ENCODE peak calls at places on chromosomes 5 and 9, in eight cellular contexts. O, A, B, M, Q, X, W and S are unnamed samples.

GRCh38 chr5:54643679-54644078 is 126.1 kb downstream of the SNX18 start:
- DNase-seq in O (no peak), A (no peak), B (no peak), M (no peak), Q (peak; percentile 64), X (no peak), W (no peak), S (no peak)

GRCh38 chr9:108057421-108058136 is 568.0 kb upstream of the KLF4 start:
- DNase-seq in O (no peak), A (no peak), B (peak; percentile 62), M (no peak), Q (peak; percentile 25), X (no peak), W (peak; percentile 92), S (peak; percentile 32)

GRCh38 chr9:130128251-130128650 is 44.0 kb upstream of the NCS1 start:
- DNase-seq in O (no peak), A (peak; percentile 47), B (no peak), M (no peak), Q (no peak), X (no peak), W (no peak), S (peak; percentile 45)

GRCh38 chr9:25681270-25681669 is 3.0 kb upstream of the TUSC1 start:
- DNase-seq in O (no peak), A (no peak), B (no peak), M (no peak), Q (no peak), X (no peak), W (no peak), S (no peak)

GRCh38 chr9:137657606-137658005 is 38.8 kb downstream of the EHMT1 start:
- DNase-seq in O (no peak), A (no peak), B (no peak), M (no peak), Q (no peak), X (no peak), W (no peak), S (no peak)

GRCh38 chr9:35027871-35028270 is 38.3 kb downstream of the DNAJB5 start:
- DNase-seq in O (no peak), A (no peak), B (no peak), M (no peak), Q (no peak), X (no peak), W (no peak), S (no peak)

GRCh38 chr5:36724429-36725332 is 118.3 kb downstream of the SLC1A3 start:
- DNase-seq in O (peak; percentile 16), A (no peak), B (no peak), M (peak; percentile 39), Q (no peak), X (no peak), W (no peak), S (no peak)

GRCh38 chr9:77909306-77909705 is 122.3 kb downstream of the GNAQ start:
- DNase-seq in O (no peak), A (no peak), B (no peak), M (no peak), Q (no peak), X (no peak), W (no peak), S (no peak)

GRCh38 chr9:69933445-69933844 is 110.2 kb upstream of the MAMDC2 start:
- DNase-seq in O (no peak), A (no peak), B (no peak), M (no peak), Q (no peak), X (no peak), W (no peak), S (no peak)

GRCh38 chr9:111622626-111623025 is 8.5 kb upstream of the DNAJC25 start:
- DNase-seq in O (no peak), A (no peak), B (no peak), M (peak; percentile 56), Q (no peak), X (no peak), W (no peak), S (no peak)

GRCh38 chr5:171521219-171521633 is 101.8 kb downstream of the FGF18 start:
- DNase-seq in O (no peak), A (no peak), B (peak; percentile 77), M (no peak), Q (peak; percentile 32), X (no peak), W (peak; percentile 83), S (no peak)

GRCh38 chr5:35920890-35921289 is 17.5 kb downstream of the CAPSL start:
- DNase-seq in O (no peak), A (no peak), B (no peak), M (no peak), Q (no peak), X (no peak), W (no peak), S (no peak)

GRCh38 chr9:130689937-130690700 is 3.5 kb upstream of the EXOSC2 start:
- DNase-seq in O (peak; percentile 42), A (no peak), B (peak; percentile 93), M (no peak), Q (peak; percentile 75), X (no peak), W (peak; percentile 90), S (no peak)

GRCh38 chr5:124952566-124952965 is 206.1 kb upstream of the ZNF608 start:
- DNase-seq in O (no peak), A (no peak), B (no peak), M (no peak), Q (no peak), X (no peak), W (no peak), S (no peak)

GRCh38 chr5:54727874-54728273 is 210.3 kb downstream of the SNX18 start:
- DNase-seq in O (no peak), A (no peak), B (no peak), M (no peak), Q (no peak), X (no peak), W (no peak), S (no peak)

GRCh38 chr9:76891279-76891678 is 14.6 kb downstream of the PRUNE2 start:
- DNase-seq in O (no peak), A (no peak), B (no peak), M (no peak), Q (no peak), X (no peak), W (no peak), S (no peak)

GRCh38 chr9:76893395-76893932 is 12.4 kb downstream of the PRUNE2 start:
- DNase-seq in O (no peak), A (no peak), B (no peak), M (no peak), Q (no peak), X (no peak), W (no peak), S (no peak)

GRCh38 chr9:76894198-76894597 is 11.7 kb downstream of the PRUNE2 start:
- DNase-seq in O (no peak), A (no peak), B (no peak), M (no peak), Q (no peak), X (no peak), W (no peak), S (no peak)

GRCh38 chr9:76895186-76895585 is 10.7 kb downstream of the PRUNE2 start:
- DNase-seq in O (no peak), A (no peak), B (peak; percentile 30), M (no peak), Q (no peak), X (no peak), W (no peak), S (no peak)

DNA sequence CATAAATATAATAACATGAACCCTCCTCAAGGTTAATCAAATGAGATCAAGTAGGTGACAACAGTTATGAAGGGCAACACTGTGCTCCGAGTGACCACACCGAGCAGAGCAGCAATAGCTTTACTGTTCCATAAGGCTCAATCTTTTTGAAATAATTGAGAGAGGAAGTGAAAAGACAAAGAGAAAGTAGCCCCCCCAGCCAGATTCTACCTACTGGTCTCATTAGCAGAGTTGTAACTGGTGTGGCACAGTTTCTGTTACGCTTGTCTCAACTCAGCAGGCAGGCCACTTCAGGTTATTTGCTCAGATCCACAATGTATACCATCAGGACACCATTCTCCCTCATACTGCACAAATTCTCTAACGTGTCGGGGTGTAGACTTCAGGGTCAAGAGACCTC is 14.0 kb downstream of the PRUNE2 start:
- DNase-seq in O (no peak), A (no peak), B (no peak), M (no peak), Q (no peak), X (no peak), W (no peak), S (no peak)
- TF ChIP-seq CTCF in O (no peak), A (no peak), B (no peak), M (no peak), Q (no peak), X (no peak), W (no peak), S (no peak)

DNA sequence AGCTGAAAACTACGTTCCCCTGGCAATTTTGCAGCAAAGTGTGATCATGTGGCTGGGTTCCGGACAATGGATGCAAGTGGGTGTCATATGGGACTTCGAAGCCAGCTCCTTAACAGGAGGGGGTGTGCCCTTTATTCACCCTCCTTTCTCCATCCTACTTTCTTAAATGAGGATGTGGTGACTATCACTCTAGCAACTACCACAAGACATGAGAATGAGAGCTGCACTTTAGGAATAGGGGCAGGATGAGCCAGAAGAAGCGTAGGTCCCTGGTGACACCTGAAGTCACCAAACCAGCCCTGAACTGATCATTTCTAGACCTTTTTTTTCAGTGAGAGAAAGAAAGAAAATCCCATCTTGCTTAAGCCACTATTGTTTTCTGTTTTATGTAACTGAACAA is 58.9 kb downstream of the IRF1 start:
- DNase-seq in O (no peak), A (no peak), B (no peak), M (no peak), Q (no peak), X (no peak), W (no peak), S (no peak)
- H3K27ac ChIP-seq in O (no peak overlapping the region), A (no peak overlapping the region), B (no peak overlapping the region), M (no peak overlapping the region), Q (no peak overlapping the region), X (no peak overlapping the region), W (no peak overlapping the region), S (no peak overlapping the region)

GRCh38 chr5:141866111-141866510 is 12.1 kb downstream of the PCDH1 start:
- DNase-seq in O (no peak), A (no peak), B (no peak), M (no peak), Q (no peak), X (no peak), W (no peak), S (peak; percentile 86)
- TF ChIP-seq CTCF in O (no peak), A (no peak), B (no peak), M (no peak), Q (no peak), X (no peak), W (no peak), S (no peak)

DNA sequence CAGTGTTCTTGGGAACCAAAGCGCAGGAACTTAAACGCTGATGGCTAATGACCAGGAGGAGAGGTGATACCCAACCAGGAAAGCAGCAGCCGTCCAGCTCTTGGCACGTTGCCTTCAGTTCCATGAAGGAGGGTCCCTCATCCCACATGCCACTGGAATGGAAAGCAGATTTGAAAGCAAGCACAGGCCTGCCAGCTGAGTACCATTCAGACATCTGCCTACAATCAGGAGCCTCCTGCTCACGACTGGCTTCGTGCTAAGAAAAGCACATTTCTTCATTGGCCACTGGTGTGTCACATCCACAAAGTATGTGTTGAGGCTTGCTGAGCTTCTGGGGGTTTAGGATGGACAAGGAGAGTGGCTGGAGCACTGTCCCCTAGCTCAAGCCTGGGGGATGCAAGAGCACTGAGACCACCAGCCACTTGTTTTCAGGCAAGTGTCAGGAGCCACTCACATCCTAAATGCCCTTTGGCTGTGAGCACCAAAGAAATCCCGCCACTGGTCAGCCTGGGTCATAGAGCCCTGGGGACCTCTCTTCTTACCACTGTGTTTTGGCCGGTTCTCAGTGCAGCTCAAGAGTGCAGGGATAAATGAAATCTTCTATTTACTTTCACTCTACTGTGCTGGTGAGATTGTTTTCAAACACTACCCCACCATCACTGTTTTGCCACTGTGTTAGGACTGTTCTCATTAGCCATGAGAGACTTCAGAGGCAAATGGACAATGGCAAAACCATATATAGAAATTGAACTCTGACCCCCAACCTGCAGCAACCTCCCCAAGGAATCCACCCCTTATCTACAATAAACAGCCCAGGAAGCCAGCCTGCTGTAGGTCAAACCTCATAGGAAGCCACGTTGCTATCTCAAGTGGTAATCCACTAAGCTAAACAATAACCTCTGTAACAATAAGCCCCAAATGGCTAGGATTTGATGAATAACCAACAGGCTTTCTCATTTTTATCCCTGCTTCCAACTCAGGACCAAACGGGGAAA is 58.3 kb downstream of the MTX3 start:
- DNase-seq in O (peak; percentile 40), A (no peak), B (no peak), M (no peak), Q (no peak), X (no peak), W (no peak), S (no peak)
- H3K27ac ChIP-seq in O (no peak overlapping the region), A (no peak overlapping the region), B (no peak overlapping the region), M (no peak overlapping the region), Q (no peak overlapping the region), X (no peak overlapping the region), W (no peak overlapping the region), S (no peak overlapping the region)